ENCODE peak calls at places on chromosomes 12 and 14, in seven cellular contexts. K is neural progenitor cell, X is OCI-LY7, W is brain microvascular endothelial cell, J is PC-3, S is cardiac muscle cell, G is heart right ventricle. D is an unnamed sample.

GRCh38 chr12:40281791-40282364 is 57.1 kb downstream of the LRRK2 start:
- DNase-seq in X (no peak), G (no peak), S (no peak), W (no peak), J (no peak), K (no peak), D (no peak)

GRCh38 chr14:22886500-22887259 is 3.7 kb downstream of the REM2 start:
- DNase-seq in G (peak), W (peak), J (peak), S (peak), X (peak), K (peak), D (peak)

GRCh38 chr14:104891121-104891551 is 26.1 kb downstream of the CEP170B start:
- DNase-seq in S (no peak), G (no peak), J (no peak), X (no peak), K (no peak), W (no peak), D (no peak)

GRCh38 chr14:51095854-51096823 is 1.2 kb upstream of the TRIM9 start:
- DNase-seq in G (peak), J (no peak), S (no peak), K (peak), X (no peak), W (peak), D (no peak)

GRCh38 chr12:92396647-92397258 is 251.1 kb upstream of the BTG1 start:
- DNase-seq in G (no peak), W (peak), S (no peak), X (no peak), K (no peak), J (peak), D (peak)

GRCh38 chr12:113858828-113859386 is 107.2 kb downstream of the RBM19 start:
- DNase-seq in S (no peak), J (no peak), W (no peak), X (no peak), K (no peak), G (no peak), D (no peak)

GRCh38 chr12:82242729-82243128 is 115.5 kb downstream of the CCDC59 start:
- DNase-seq in K (no peak), G (no peak), X (no peak), W (no peak), S (no peak), J (no peak), D (no peak)

GRCh38 chr14:36105401-36105800 is 71.1 kb downstream of the PTCSC3 start:
- DNase-seq in S (peak), G (no peak), J (peak), W (no peak), K (peak), X (no peak), D (peak)

GRCh38 chr12:32181498-32182175 is 75.0 kb downstream of the BICD1 start:
- DNase-seq in W (no peak), J (no peak), K (no peak), X (no peak), S (no peak), G (no peak), D (no peak)

GRCh38 chr14:92960706-92961566 is 38.0 kb downstream of the CHGA start:
- DNase-seq in X (no peak), G (no peak), S (no peak), W (peak), K (no peak), J (peak), D (peak)

GRCh38 chr12:29288031-29288430 is 92.9 kb downstream of the ERGIC2 start:
- DNase-seq in G (no peak), X (no peak), W (no peak), K (no peak), J (no peak), S (no peak), D (no peak)

GRCh38 chr14:95361373-95362179 is 41.9 kb upstream of the CLMN start:
- DNase-seq in G (peak), S (no peak), J (peak), K (peak), W (no peak), X (peak), D (no peak)
- TF ChIP-seq CTCF in G (peak), S (peak), J (peak), K (peak), W (peak), X (peak), D (peak)

DNA sequence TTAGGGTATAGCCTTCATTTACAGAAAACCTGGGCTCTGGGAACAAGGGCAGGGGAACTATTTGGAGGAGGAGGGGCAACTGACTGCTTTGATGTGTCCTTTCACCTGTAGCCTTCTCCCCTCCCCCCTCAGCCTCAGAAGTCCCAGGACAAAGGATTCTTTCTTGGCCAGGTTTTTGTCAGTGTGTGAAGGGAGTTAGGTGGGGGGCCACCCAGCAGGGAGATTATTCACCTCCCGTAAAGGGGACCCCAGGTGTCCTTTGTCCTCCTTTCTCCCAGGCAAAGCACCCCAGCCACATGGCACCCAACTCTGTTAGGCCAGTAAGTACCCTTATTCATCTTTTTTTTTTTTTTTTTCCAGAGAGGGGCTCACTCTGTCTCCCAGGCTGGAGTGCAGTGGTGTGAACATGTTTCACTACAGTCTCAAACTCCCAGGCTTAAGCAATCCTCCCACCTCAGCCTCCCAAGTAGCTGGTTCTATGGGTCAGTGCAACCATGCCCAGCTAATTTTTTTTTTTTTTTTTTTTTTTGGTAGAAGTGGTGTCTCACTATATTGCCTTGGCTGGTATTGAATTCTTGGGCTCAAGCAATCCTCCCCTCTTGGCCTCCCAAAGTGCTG is 722 bp upstream of the NFE2 start:
- DNase-seq in X (no peak), G (no peak), K (peak), W (no peak), S (no peak), J (peak), D (no peak)
- H3K27ac ChIP-seq in X (no peak), G (no peak), K (peak), W (no peak), S (peak), J (no peak), D (no peak)

DNA sequence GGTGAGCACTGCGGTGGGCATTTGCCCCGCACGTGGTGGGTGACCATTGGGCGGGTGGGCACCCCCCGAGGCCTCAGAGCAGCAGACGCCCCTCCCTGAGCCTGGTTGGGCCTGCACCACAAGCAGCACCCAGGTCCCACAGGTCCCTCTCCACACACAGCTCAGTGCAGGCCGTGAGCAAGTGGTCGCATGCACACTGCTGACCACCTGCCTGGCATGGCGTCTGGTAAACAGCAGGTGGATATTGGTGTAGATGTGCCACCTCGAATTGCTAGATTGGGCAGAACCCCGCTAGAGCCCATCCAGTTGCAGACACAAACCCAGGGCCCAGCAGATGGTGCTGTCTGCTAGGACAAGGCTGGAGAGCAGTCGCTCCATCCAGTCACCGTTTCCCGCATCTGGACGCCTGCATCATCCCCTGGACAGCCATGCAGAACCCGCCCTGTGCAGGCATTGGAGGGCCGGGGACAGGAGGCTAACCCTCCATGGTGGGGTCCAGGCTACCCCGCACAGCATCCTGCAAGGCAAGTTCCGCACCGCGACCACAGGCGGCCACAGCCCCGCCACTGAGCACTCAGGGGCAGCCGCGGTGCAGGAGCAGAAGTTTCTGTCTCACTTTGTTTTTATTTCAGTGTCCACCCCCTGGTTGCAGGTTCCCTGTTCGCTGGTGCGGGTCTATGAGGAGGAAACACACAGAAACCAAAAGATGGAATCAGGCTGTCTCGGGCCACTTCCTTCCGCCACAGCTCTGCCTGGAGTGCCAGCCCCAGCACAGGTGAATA is 45.6 kb upstream of the RIMBP2 start:
- DNase-seq in G (no peak), J (peak), K (peak), S (peak), W (peak), X (peak), D (peak)
- TF ChIP-seq CTCF in G (peak), J (peak), K (peak), S (peak), W (peak), X (peak), D (peak)

DNA sequence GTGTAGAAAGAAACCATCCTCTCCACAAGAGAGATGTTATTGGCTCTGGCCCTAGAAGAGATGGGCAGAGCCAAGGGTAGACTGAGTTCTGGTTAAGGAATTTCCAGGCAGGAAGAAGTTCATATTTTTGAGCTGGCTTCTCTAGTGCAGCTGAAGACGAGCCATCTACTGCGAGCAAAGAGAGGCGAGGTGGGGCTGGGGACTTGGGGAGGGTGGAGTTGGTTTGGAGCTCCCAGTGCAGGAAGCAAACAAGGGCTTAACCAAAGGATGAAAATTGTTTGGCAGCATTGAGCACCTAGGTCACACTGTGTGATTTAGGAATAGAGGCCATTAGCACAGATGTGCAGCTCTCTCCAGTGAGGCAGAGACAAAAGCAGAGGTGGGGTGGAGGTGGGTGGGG is 239.5 kb downstream of the ZFP36L1 start:
- DNase-seq in W (no peak), K (no peak), J (no peak), G (no peak), S (no peak), X (no peak), D (no peak)
- H3K27ac ChIP-seq in W (no peak), K (no peak), J (no peak), G (peak), S (no peak), X (no peak), D (peak)